ENCODE peak calls at places on chromosomes 5 and 9, in seven cellular contexts. T is cardiac fibroblast, M is HepG2, D is fibroblast of mammary gland, W is AG09309, O is NB4, B is colonic mucosa. P is an unnamed sample.

GRCh38 chr5:140351609-140352334 is 5.4 kb upstream of the HBEGF start:
- DNase-seq in T (peak), M (peak), D (peak), W (no peak), O (peak), B (peak), P (no peak)

GRCh38 chr9:136542246-136543041 is 3.4 kb downstream of the NOTCH1 start:
- DNase-seq in T (no peak), M (no peak), D (no peak), W (no peak), O (no peak), B (no peak), P (no peak)

GRCh38 chr5:79069488-79070001 is at the start of the genes BHMT2 and DMGDH:
- DNase-seq in T (peak), M (peak), D (peak), W (no peak), O (peak), B (no peak), P (no peak)

GRCh38 chr5:59768204-59769040 is 125.1 kb downstream of the PDE4D start:
- DNase-seq in T (peak), M (peak), D (peak), W (no peak), O (no peak), B (peak), P (no peak)

GRCh38 chr9:113772121-113772885 is 103.8 kb upstream of the ZNF618 start:
- DNase-seq in T (peak), M (no peak), D (peak), W (peak), O (no peak), B (no peak), P (no peak)

GRCh38 chr5:157460921-157461792 is 1.1 kb downstream of the NIPAL4 start:
- DNase-seq in T (no peak), M (no peak), D (no peak), W (no peak), O (no peak), B (no peak), P (no peak)

GRCh38 chr9:123291736-123292135 is 23.4 kb upstream of the STRBP start:
- DNase-seq in T (no peak), M (no peak), D (no peak), W (no peak), O (no peak), B (no peak), P (no peak)

GRCh38 chr5:78574157-78574673 is 74.4 kb downstream of the LHFPL2 start:
- DNase-seq in T (peak), M (no peak), D (peak), W (no peak), O (peak), B (no peak), P (no peak)

GRCh38 chr9:95425910-95426551 is 90.7 kb downstream of the PTCH1 start:
- DNase-seq in T (peak), M (peak), D (peak), W (no peak), O (peak), B (peak), P (no peak)

GRCh38 chr5:181198905-181199519 is 6.0 kb downstream of the TRIM7 start:
- DNase-seq in T (no peak), M (no peak), D (no peak), W (no peak), O (no peak), B (no peak), P (no peak)

GRCh38 chr9:90423661-90424193 is 218.9 kb downstream of the DIRAS2 start:
- DNase-seq in T (no peak), M (no peak), D (no peak), W (no peak), O (no peak), B (no peak), P (no peak)

GRCh38 chr5:90096415-90097081 is 313.0 kb downstream of the CETN3 start:
- DNase-seq in T (peak), M (peak), D (peak), W (no peak), O (peak), B (no peak), P (no peak)

GRCh38 chr5:36373527-36374086 is 71.9 kb upstream of the RANBP3L start:
- DNase-seq in T (peak), M (peak), D (peak), W (no peak), O (peak), B (peak), P (peak)

GRCh38 chr5:157761690-157762611 is 18.4 kb downstream of the LSM11 start:
- DNase-seq in T (peak), M (peak), D (peak), W (peak), O (peak), B (peak), P (no peak)

GRCh38 chr5:74257645-74258328 is 382.7 kb downstream of the ENC1 start:
- DNase-seq in T (peak), M (no peak), D (peak), W (no peak), O (peak), B (peak), P (peak)

GRCh38 chr9:96209407-96210031 is 92.5 kb downstream of the HSD17B3 start:
- DNase-seq in T (peak), M (no peak), D (peak), W (peak), O (no peak), B (no peak), P (no peak)

GRCh38 chr5:76691470-76692273 is 24.3 kb upstream of the F2R start:
- DNase-seq in T (peak), M (no peak), D (peak), W (no peak), O (no peak), B (no peak), P (no peak)

GRCh38 chr5:150190503-150190973 is 676 bp downstream of the SLC6A7 start:
- DNase-seq in T (no peak), M (no peak), D (no peak), W (no peak), O (no peak), B (no peak), P (no peak)

GRCh38 chr9:76374702-76375543 is 19.3 kb downstream of the RFK start:
- DNase-seq in T (peak), M (peak), D (peak), W (no peak), O (no peak), B (peak), P (no peak)

GRCh38 chr5:41871866-41872265 is 1.6 kb upstream of the OXCT1 start:
- DNase-seq in T (peak), M (no peak), D (peak), W (peak), O (no peak), B (no peak), P (no peak)

GRCh38 chr9:115717711-115718173 is 435.8 kb upstream of the PAPPA start:
- DNase-seq in T (peak), M (no peak), D (no peak), W (peak), O (no peak), B (no peak), P (no peak)

GRCh38 chr9:69207503-69207902 is 33.4 kb downstream of the TJP2 start:
- DNase-seq in T (no peak), M (no peak), D (no peak), W (no peak), O (no peak), B (no peak), P (no peak)

GRCh38 chr5:81194633-81195333 is 38.3 kb upstream of the CKMT2 start:
- DNase-seq in T (peak), M (peak), D (peak), W (peak), O (peak), B (peak), P (peak)

GRCh38 chr5:141521244-141521781 is 32.4 kb downstream of the PCDHGC5 start:
- DNase-seq in T (peak), M (peak), D (peak), W (peak), O (peak), B (peak), P (peak)

GRCh38 chr9:6895754-6896153 is 138.0 kb downstream of the KDM4C start:
- DNase-seq in T (no peak), M (no peak), D (no peak), W (no peak), O (no peak), B (no peak), P (no peak)

GRCh38 chr5:181222630-181223040 is 446 bp upstream of the TRIM41 start:
- DNase-seq in T (no peak), M (no peak), D (no peak), W (no peak), O (no peak), B (no peak), P (no peak)

GRCh38 chr5:137084016-137084415 is 415.1 kb downstream of the SPOCK1 start:
- DNase-seq in T (no peak), M (no peak), D (no peak), W (no peak), O (no peak), B (no peak), P (no peak)

GRCh38 chr9:89802809-89803355 is 198.1 kb downstream of the GADD45G start:
- DNase-seq in T (no peak), M (no peak), D (peak), W (no peak), O (no peak), B (no peak), P (no peak)

GRCh38 chr5:1778138-1779020 is 21.3 kb downstream of the MRPL36 start:
- DNase-seq in T (no peak), M (no peak), D (no peak), W (no peak), O (no peak), B (no peak), P (peak)

GRCh38 chr9:115213777-115214428 is 95.9 kb upstream of the TNC start:
- DNase-seq in T (peak), M (no peak), D (peak), W (no peak), O (no peak), B (no peak), P (no peak)

GRCh38 chr9:69604568-69605219 is 67.5 kb downstream of the APBA1 start:
- DNase-seq in T (peak), M (no peak), D (no peak), W (no peak), O (no peak), B (no peak), P (no peak)

GRCh38 chr9:18580146-18580545 is 106.2 kb downstream of the ADAMTSL1 start:
- DNase-seq in T (peak), M (no peak), D (no peak), W (no peak), O (no peak), B (no peak), P (no peak)

GRCh38 chr5:40160435-40160834 is 519.3 kb upstream of the PTGER4 start:
- DNase-seq in T (no peak), M (no peak), D (no peak), W (no peak), O (no peak), B (no peak), P (no peak)

GRCh38 chr5:111863801-111864200 is 106.8 kb upstream of the NREP start:
- DNase-seq in T (no peak), M (no peak), D (peak), W (no peak), O (peak), B (no peak), P (no peak)

GRCh38 chr5:18068851-18069250 is 434.6 kb downstream of the TAF11L14 start:
- DNase-seq in T (no peak), M (no peak), D (no peak), W (no peak), O (no peak), B (no peak), P (no peak)

GRCh38 chr9:96420468-96421219 is 2.5 kb upstream of the ZNF367 start:
- DNase-seq in T (peak), M (peak), D (peak), W (peak), O (peak), B (peak), P (peak)

GRCh38 chr5:159660401-159660800 is 255.9 kb upstream of the ADRA1B start:
- DNase-seq in T (peak), M (no peak), D (peak), W (no peak), O (no peak), B (no peak), P (no peak)

GRCh38 chr5:56207537-56207936 is 25.6 kb downstream of the ANKRD55 start:
- DNase-seq in T (peak), M (no peak), D (peak), W (no peak), O (no peak), B (no peak), P (no peak)

GRCh38 chr5:56094579-56095361 is 100.0 kb upstream of the IL6ST start:
- DNase-seq in T (no peak), M (no peak), D (no peak), W (no peak), O (no peak), B (no peak), P (no peak)

DNA sequence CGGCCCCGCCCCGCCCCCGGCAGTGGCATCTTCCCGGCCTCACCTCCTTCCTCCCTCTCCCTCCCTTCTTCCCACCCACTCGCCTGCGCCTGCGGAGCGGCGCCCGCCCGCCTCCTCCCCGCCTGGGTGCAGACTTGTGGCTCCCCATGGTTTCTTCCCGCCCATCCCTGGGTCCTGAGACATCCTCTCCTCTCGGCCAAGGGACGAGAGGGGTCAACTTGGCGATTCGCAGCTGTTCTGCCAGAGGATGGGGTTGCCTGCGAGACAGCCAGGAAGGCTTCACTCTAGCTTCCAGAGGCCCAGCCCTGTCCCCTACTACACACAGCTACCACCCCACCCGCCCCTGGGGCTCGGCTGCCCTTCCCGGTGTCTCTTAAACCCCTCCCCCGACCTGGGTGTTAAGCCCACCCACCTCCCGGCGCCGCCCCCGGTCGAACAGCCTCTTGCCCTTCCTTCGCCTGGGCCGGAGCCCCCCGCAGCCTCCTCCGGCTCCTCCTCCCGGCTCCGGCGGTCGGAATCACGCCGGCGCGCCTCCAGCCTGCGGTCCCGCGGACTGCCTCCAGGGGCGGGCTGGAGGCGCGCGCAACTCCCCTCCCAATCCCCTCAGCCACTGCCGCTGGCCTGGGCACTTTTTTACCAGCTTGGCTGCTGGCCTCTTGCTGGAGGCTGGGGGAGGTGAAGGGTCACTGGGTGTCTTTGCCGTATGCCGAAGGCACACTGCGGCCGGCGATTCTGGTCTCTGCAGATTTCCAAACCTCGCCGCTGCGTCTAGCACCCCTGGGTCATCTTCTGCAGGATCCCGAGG is 1.9 kb downstream of the JADE2 start:
- DNase-seq in T (peak), M (peak), D (peak), W (peak), O (peak), B (peak), P (peak)
- TF ChIP-seq CTCF in T (peak), M (peak), D (peak), W (peak), O (peak), B (peak), P (peak)

GRCh38 chr9:129037767-129038098 is 1.3 kb downstream of the MIGA2 start:
- DNase-seq in T (peak), M (no peak), D (no peak), W (no peak), O (no peak), B (peak), P (no peak)

GRCh38 chr9:129038109-129038852 is 1.9 kb downstream of the MIGA2 start:
- DNase-seq in T (peak), M (peak), D (no peak), W (no peak), O (no peak), B (no peak), P (no peak)

GRCh38 chr9:129033216-129033615 is 3.2 kb upstream of the MIGA2 start:
- DNase-seq in T (no peak), M (no peak), D (no peak), W (no peak), O (no peak), B (no peak), P (no peak)

GRCh38 chr9:129036923-129037766 is 719 bp downstream of the MIGA2 start:
- DNase-seq in T (peak), M (no peak), D (no peak), W (no peak), O (no peak), B (no peak), P (no peak)

GRCh38 chr9:129036241-129036922 is at the start of gene MIGA2:
- DNase-seq in T (peak), M (peak), D (peak), W (peak), O (peak), B (peak), P (peak)
- TF ChIP-seq CTCF in T (no peak), M (no peak), D (no peak), W (no peak), O (no peak), B (no peak), P (no peak)

GRCh38 chr9:137579259-137579604 is 507 bp upstream of the DPH7 start:
- DNase-seq in T (no peak), M (no peak), D (no peak), W (no peak), O (no peak), B (no peak), P (no peak)

GRCh38 chr9:137578518-137579258 is at the start of gene DPH7:
- DNase-seq in T (peak), M (peak), D (peak), W (peak), O (peak), B (peak), P (peak)

GRCh38 chr9:137575382-137575724 is 3.4 kb downstream of the DPH7 start:
- DNase-seq in T (peak), M (no peak), D (peak), W (no peak), O (no peak), B (no peak), P (no peak)

GRCh38 chr9:137574192-137574591 is 4.5 kb downstream of the DPH7 start:
- DNase-seq in T (no peak), M (no peak), D (no peak), W (no peak), O (no peak), B (no peak), P (no peak)

DNA sequence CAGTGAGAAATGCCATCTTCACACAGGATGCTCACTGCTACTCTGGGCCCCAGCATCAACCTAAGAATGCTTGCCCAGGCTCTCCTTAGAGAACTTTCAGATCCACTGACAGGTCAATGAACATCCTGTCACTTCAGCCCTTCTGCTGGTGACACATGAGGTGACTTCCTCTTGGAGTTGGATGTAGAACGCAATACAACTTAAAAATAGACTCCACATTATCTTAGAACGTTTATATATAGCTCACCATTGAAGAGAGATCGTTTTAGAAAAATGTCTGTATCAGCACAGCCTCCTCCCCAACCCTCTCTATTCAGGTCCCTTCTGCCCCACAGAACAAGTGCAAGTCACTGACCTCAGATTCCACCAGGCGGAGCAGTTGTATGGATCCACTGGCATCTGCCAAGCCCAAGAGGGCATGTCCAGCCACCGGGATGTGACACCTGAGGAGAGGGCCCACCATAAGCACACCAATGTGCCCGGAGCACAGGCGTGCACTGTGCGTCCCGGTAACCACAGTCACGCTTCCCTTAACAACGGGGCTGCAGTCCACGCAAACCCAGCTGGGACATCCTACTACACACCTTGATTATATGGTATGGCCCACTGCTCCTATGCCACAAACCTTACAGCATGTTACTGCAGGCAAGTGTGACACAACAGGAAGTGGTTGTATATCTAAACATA is 2.9 kb downstream of the DPH7 start:
- DNase-seq in T (no peak), M (no peak), D (no peak), W (no peak), O (no peak), B (no peak), P (no peak)
- TF ChIP-seq CTCF in T (no peak), M (peak), D (no peak), W (no peak), O (no peak), B (no peak), P (no peak)

GRCh38 chr5:138789771-138790242 is 36.6 kb downstream of the CTNNA1 start:
- DNase-seq in T (peak), M (peak), D (peak), W (no peak), O (peak), B (no peak), P (no peak)
- TF ChIP-seq CTCF in T (peak), M (peak), D (peak), W (peak), O (peak), B (peak), P (peak)